ENCODE peak calls at places on chromosomes 16 and 17, in seven cellular contexts. W is prostate gland, U is stomach, A is spleen, J is K562, C is HCT116, B is upper lobe of left lung. T is an unnamed sample. For H3K4me1 and H3K27me3, the result is how much of the 10 kb centered on the place peaks cover.

GRCh38 chr17:50426814-50427787 is 1.1 kb downstream of the ACSF2 start:
- DNase-seq in U (peak), C (peak), J (peak), W (peak), B (peak), A (no peak), T (peak)

GRCh38 chr16:55656695-55657092 is 906 bp downstream of the SLC6A2 start:
- DNase-seq in A (no peak), B (no peak), C (no peak), W (no peak), U (no peak), J (no peak), T (no peak)

GRCh38 chr17:74840989-74841666 is 18.6 kb downstream of the GRIN2C start:
- DNase-seq in W (peak), U (no peak), B (peak), A (no peak), C (no peak), J (peak), T (peak)

GRCh38 chr17:83147285-83147684 is 67.9 kb downstream of the METRNL start:
- DNase-seq in J (no peak), U (no peak), C (no peak), A (no peak), B (no peak), W (no peak), T (no peak)

GRCh38 chr16:54216268-54217187 is 70.1 kb downstream of the IRX3 start:
- DNase-seq in C (no peak), B (no peak), U (no peak), W (no peak), J (no peak), A (no peak), T (no peak)

GRCh38 chr16:1640261-1640956 is 28.2 kb downstream of the CRAMP1 start:
- DNase-seq in A (no peak), J (no peak), U (no peak), B (no peak), W (no peak), C (no peak), T (no peak)

GRCh38 chr17:66747561-66748275 is 87.2 kb upstream of the CACNG5 start:
- DNase-seq in W (no peak), A (no peak), U (no peak), B (no peak), J (no peak), C (no peak), T (no peak)

GRCh38 chr17:29835438-29836351 is 94.3 kb downstream of the SSH2 start:
- DNase-seq in C (no peak), A (no peak), J (no peak), B (peak), W (no peak), U (peak), T (no peak)

GRCh38 chr16:67235816-67236547 is 9.1 kb downstream of the TMEM208 start:
- DNase-seq in U (no peak), B (no peak), A (peak), C (no peak), J (peak), W (no peak), T (no peak)

GRCh38 chr16:15636392-15636873 is 6.5 kb downstream of the MARF1 start:
- DNase-seq in U (no peak), J (no peak), B (no peak), W (no peak), A (no peak), C (no peak), T (no peak)

GRCh38 chr17:29933379-29933778 is 3.4 kb upstream of the SSH2 start:
- DNase-seq in A (no peak), B (no peak), U (no peak), W (no peak), J (peak), C (peak), T (no peak)

GRCh38 chr16:30030011-30030685 is 923 bp downstream of the TLCD3B start:
- DNase-seq in C (no peak), W (no peak), B (no peak), J (no peak), U (no peak), A (no peak), T (no peak)

GRCh38 chr16:76837872-76838271 is 353.1 kb upstream of the MON1B start:
- DNase-seq in A (no peak), W (no peak), U (no peak), C (no peak), J (no peak), B (no peak), T (no peak)

GRCh38 chr16:69328854-69329316 is 1.5 kb downstream of the PDF start:
- DNase-seq in A (peak), W (no peak), U (no peak), C (no peak), J (no peak), B (no peak), T (no peak)

GRCh38 chr17:52120465-52120864 is 38.0 kb downstream of the CA10 start:
- DNase-seq in C (no peak), J (no peak), W (no peak), A (no peak), B (no peak), U (no peak), T (no peak)

GRCh38 chr17:39736319-39737165 is 1.2 kb upstream of the GRB7 start:
- DNase-seq in J (peak), A (no peak), B (peak), W (no peak), C (peak), U (no peak), T (no peak)

GRCh38 chr16:50354629-50355456 is 13.9 kb downstream of the BRD7 start:
- DNase-seq in U (no peak), J (no peak), A (no peak), C (no peak), B (no peak), W (no peak), T (no peak)

DNA sequence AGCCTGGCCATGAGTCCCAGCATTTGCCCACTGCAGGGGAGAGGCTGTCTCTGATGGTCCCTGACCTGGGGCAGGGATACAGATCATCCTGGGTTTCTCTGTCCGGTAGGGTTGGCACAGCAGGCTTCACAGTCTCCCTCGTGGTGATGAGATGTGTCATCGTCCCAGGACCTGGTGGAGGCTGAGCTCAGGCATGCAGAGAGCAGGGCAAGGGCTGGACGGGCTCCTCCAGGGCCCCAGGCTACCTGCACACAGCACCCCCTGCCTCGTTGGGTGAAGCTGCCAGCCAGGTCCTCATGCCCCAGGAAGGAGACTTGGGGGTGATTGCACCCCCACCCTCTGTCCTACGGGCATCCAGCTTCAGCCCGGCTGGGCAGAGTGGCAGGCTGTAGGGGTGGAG is 155.8 kb upstream of the GSE1 start:
- DNase-seq in B (no peak), W (no peak), U (no peak), C (no peak), J (no peak), A (no peak), T (no peak)
- H3K4me1 ChIP-seq in B (under half), W (under half), U (half or more), C (under half), J (under half), A (under half), T (under half)

GRCh38 chr17:68057531-68057952 is 22.0 kb downstream of the KPNA2 start:
- DNase-seq in W (no peak), C (peak), B (peak), A (no peak), J (peak), U (peak), T (no peak)

GRCh38 chr17:68048996-68049395 is 13.5 kb downstream of the KPNA2 start:
- DNase-seq in J (peak), B (no peak), U (no peak), W (no peak), A (no peak), C (peak), T (no peak)

GRCh38 chr17:68054296-68054900 is 18.9 kb downstream of the KPNA2 start:
- DNase-seq in W (no peak), C (no peak), B (peak), J (no peak), U (peak), A (no peak), T (peak)

GRCh38 chr17:68052810-68053209 is 17.3 kb downstream of the KPNA2 start:
- DNase-seq in U (no peak), C (no peak), J (no peak), A (no peak), B (no peak), W (no peak), T (no peak)

GRCh38 chr17:68053237-68054030 is 17.9 kb downstream of the KPNA2 start:
- DNase-seq in B (peak), U (no peak), C (no peak), A (no peak), J (no peak), W (no peak), T (no peak)
- TF ChIP-seq POLR2AphosphoS5 in B (no peak), U (no peak), C (no peak), A (no peak), J (no peak), W (no peak), T (no peak)

GRCh38 chr17:381941-382643 is 29.5 kb upstream of the RPH3AL start:
- DNase-seq in W (no peak), C (no peak), B (no peak), J (no peak), A (peak), U (no peak), T (no peak)
- H3K27me3 ChIP-seq in W (under half), C (under half), B (under half), J (under half), A (under half), U (under half), T (under half)

DNA sequence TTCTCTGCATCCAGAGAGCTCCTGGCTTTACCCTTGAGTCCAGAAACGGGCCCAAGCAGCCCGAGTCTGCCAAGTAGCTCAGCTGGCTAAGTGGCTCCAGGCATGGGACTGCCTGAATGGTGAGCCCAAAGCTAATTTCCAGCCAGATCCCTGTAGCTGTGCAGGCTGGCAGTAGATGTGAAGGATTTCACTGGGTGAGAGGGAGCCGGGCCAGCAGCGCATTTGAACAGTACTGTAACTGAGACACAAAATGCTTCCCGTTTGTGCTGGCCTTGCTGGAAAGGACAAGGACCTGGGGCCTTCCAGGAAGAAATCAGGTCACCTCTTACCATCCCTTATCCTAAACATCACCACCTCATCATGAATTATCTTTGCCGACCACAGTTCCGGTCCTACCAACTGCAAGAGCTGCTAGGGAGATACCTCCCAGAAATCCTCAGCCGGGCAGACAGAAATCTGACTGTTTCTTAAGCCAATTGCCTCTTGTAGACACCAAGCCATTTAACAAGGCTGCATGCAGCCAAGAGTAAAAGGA is 3.7 kb downstream of the TIMP2 start:
- DNase-seq in W (no peak), U (no peak), B (no peak), J (peak), A (no peak), C (no peak), T (no peak)
- H3K4me1 ChIP-seq in W (under half), U (half or more), B (half or more), J (under half), A (half or more), C (under half), T (under half)

DNA sequence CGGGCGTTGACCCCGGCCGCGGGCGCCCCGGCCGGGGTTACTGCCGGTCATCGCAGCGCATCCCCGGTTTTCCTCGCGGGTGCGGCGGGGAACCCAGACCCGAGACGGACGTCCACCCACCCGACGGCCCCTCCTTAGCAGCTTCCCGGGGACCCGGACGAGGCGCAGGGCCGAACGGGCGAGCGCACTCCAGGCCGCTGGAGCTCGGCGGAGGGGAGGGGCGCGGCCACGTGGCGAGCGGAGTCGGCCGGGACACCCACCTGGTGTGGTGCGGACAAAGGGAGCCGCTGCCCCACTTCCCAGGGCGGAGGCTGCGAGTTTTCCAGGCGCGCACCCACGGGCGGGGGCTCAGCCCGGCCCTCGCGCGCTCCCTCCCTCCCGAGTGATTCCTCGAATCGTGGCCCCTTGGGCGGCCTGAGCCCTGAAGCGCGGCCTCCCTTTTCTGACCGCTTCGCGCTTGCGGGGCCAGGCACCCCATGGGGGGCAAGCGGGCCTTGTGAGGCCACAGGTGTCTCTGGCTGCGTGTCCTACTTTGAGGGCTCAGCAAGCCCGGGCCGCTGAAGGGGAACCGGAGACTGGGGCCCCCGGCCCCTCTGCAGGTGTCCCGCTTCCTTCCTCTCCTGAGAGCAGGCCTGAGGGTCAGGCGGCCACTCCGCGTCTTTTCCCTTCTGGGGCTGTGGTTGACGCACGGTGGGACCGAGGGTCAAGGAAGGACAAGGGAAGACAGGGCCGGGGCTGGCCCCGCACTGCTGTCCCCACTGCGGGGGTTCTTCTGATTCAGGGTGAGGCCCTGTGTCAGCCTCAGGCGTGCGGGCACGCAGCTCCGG is 1.1 kb upstream of the FASN start:
- DNase-seq in B (no peak), C (no peak), J (no peak), A (peak), U (no peak), W (no peak), T (no peak)
- TF ChIP-seq POLR2AphosphoS5 in B (no peak), C (no peak), J (no peak), A (no peak), U (peak), W (no peak), T (no peak)

GRCh38 chr16:86557587-86557986 is 2.6 kb upstream of the MTHFSD start:
- DNase-seq in W (no peak), A (no peak), J (no peak), C (no peak), U (no peak), B (no peak), T (no peak)
- H3K27me3 ChIP-seq in W (under half), A (under half), J (under half), C (under half), U (under half), B (under half), T (under half)

T was measured in breast epithelium.